ENCODE peak calls at places on chromosomes 4 and X, in ten cellular contexts. R is natural killer cell treated with Interleukin-12 subunit alpha and Interleukin-12 subunit beta and Interleukin-15 and Interleukin-18, amount 100 ng/mL, for 72 hours; T is NCI-H460; E is fibroblast of pulmonary artery; V is HCEC 1CT; K is EL; S is left ventricle myocardium superior; B is midbrain; X is uterus; Y is cardiac fibroblast. W is an unnamed sample.

GRCh38 chrX:79167437-79167836 is 22.9 kb downstream of the GPR174 start:
- DNase-seq in R (no peak), S (no peak), K (no peak), B (no peak), V (no peak), Y (no peak), X (no peak), E (no peak), T (no peak), W (no peak)

GRCh38 chr4:120008957-120009356 is 57.7 kb downstream of the MAD2L1 start:
- DNase-seq in Y (no peak), E (no peak), V (no peak), K (no peak), B (no peak), R (no peak), X (no peak), S (no peak), T (no peak), W (no peak)

GRCh38 chr4:175238827-175239517 is 320.8 kb downstream of the ADAM29 start:
- DNase-seq in K (no peak), B (no peak), R (no peak), Y (peak; percentile 6), X (no peak), T (peak; percentile 20), V (no peak), E (no peak), S (no peak), W (no peak)

GRCh38 chr4:52014903-52015302 is 5.3 kb downstream of the LRRC66 start:
- DNase-seq in R (no peak), Y (no peak), B (no peak), X (no peak), S (no peak), T (no peak), K (no peak), V (no peak), E (no peak), W (no peak)

GRCh38 chr4:15239866-15240265 is 188.0 kb upstream of the C1QTNF7 start:
- DNase-seq in B (no peak), E (peak; percentile 76), S (no peak), Y (peak; percentile 74), T (no peak), V (peak; percentile 7), K (peak; percentile 70), R (no peak), X (peak; percentile 75), W (peak; percentile 55)

GRCh38 chrX:80207327-80207726 is 192.8 kb downstream of the TBX22 start:
- DNase-seq in K (no peak), R (no peak), B (no peak), E (no peak), X (no peak), T (no peak), Y (no peak), S (no peak), V (no peak), W (no peak)

GRCh38 chr4:122895336-122895995 is 26.9 kb downstream of the NUDT6 start:
- DNase-seq in E (no peak), T (no peak), R (no peak), B (no peak), Y (peak; percentile 54), X (no peak), S (no peak), V (no peak), K (no peak), W (no peak)

GRCh38 chr4:186297013-186297645 is 31.1 kb downstream of the F11 start:
- DNase-seq in B (peak; percentile 57), S (no peak), Y (peak; percentile 78), E (peak; percentile 78), R (no peak), V (peak; percentile 17), K (peak; percentile 54), T (peak; percentile 33), X (no peak), W (peak; percentile 21)

GRCh38 chrX:54397113-54397512 is 39.3 kb upstream of the WNK3 start:
- DNase-seq in E (no peak), V (no peak), X (no peak), T (no peak), B (no peak), R (no peak), K (no peak), Y (no peak), S (no peak), W (no peak)

GRCh38 chrX:5681159-5681558 is 547.5 kb downstream of the NLGN4X start:
- DNase-seq in X (no peak), B (no peak), K (no peak), Y (no peak), E (no peak), V (no peak), R (no peak), T (no peak), S (no peak), W (no peak)

GRCh38 chr4:182554736-182555135 is 311.5 kb downstream of the TENM3 start:
- DNase-seq in K (no peak), X (no peak), T (no peak), V (peak; percentile 15), Y (no peak), E (no peak), B (no peak), R (no peak), S (no peak), W (no peak)

GRCh38 chr4:26217429-26217828 is 103.4 kb upstream of the RBPJ start:
- DNase-seq in R (no peak), Y (no peak), B (peak; percentile 48), T (no peak), K (no peak), E (no peak), X (no peak), V (no peak), S (no peak), W (no peak)

GRCh38 chr4:476501-476900 is 22.5 kb downstream of the ZNF721 start:
- DNase-seq in Y (peak; percentile 50), B (no peak), R (no peak), V (no peak), T (no peak), X (no peak), K (no peak), S (no peak), E (peak; percentile 15), W (no peak)

GRCh38 chrX:85828771-85829170 is 218.6 kb downstream of the CHM start:
- DNase-seq in E (no peak), X (no peak), T (no peak), Y (no peak), V (no peak), K (no peak), B (no peak), R (no peak), S (no peak), W (no peak)

GRCh38 chrX:74133156-74133796 is 170.7 kb upstream of the ZCCHC13 start:
- DNase-seq in X (peak; percentile 29), V (peak; percentile 31), K (peak; percentile 48), Y (peak; percentile 69), S (no peak), R (peak; percentile 64), B (peak; percentile 82), E (peak; percentile 75), T (peak; percentile 56), W (peak; percentile 25)

GRCh38 chr4:88006956-88007303 is 505 bp upstream of the PKD2 start:
- DNase-seq in E (no peak), Y (peak; percentile 25), B (no peak), S (no peak), R (no peak), K (peak; percentile 54), V (no peak), X (no peak), T (no peak), W (no peak)

GRCh38 chrX:9476810-9477575 is 12.1 kb downstream of the TBL1X start:
- DNase-seq in X (no peak), V (no peak), S (no peak), E (no peak), B (no peak), K (no peak), T (no peak), R (no peak), Y (no peak), W (no peak)

GRCh38 chr4:11700751-11701226 is 272.1 kb upstream of the HS3ST1 start:
- DNase-seq in B (no peak), K (no peak), E (no peak), Y (peak; percentile 25), X (no peak), R (no peak), V (peak; percentile 53), S (no peak), T (no peak), W (peak; percentile 56)

GRCh38 chr4:145589923-145590702 is 29.1 kb upstream of the MMAA start:
- DNase-seq in R (no peak), Y (peak; percentile 10), X (no peak), B (no peak), E (no peak), T (no peak), S (no peak), V (no peak), K (no peak), W (no peak)

GRCh38 chr4:91963489-91963888 is 340.3 kb upstream of the GRID2 start:
- DNase-seq in T (no peak), V (peak; percentile 80), R (no peak), Y (peak; percentile 33), K (no peak), E (peak; percentile 82), S (no peak), B (no peak), X (no peak), W (peak; percentile 51)

GRCh38 chr4:19051751-19052296 is 1030.3 kb upstream of the LCORL start:
- DNase-seq in S (no peak), T (no peak), B (no peak), E (no peak), Y (no peak), X (no peak), R (no peak), V (no peak), K (peak; percentile 68), W (no peak)

GRCh38 chrX:7362111-7362510 is 214.2 kb upstream of the PUDP start:
- DNase-seq in B (no peak), K (no peak), S (no peak), E (no peak), V (no peak), R (no peak), Y (no peak), T (no peak), X (no peak), W (no peak)

GRCh38 chr4:183142566-183143545 is 43.8 kb downstream of the WWC2 start:
- DNase-seq in R (no peak), S (peak; percentile 72), Y (peak; percentile 79), V (peak; percentile 55), X (no peak), E (peak; percentile 65), B (no peak), T (peak; percentile 38), K (peak; percentile 88), W (peak; percentile 83)

GRCh38 chr4:113849771-113850170 is 88.2 kb upstream of the CAMK2D start:
- DNase-seq in S (peak; percentile 53), Y (peak; percentile 64), V (peak; percentile 3), X (no peak), B (no peak), R (no peak), K (no peak), E (peak; percentile 69), T (no peak), W (peak; percentile 41)

GRCh38 chr4:2085496-2085901 is 26.4 kb downstream of the NAT8L start:
- DNase-seq in K (no peak), V (no peak), Y (no peak), E (no peak), R (no peak), B (no peak), T (no peak), S (no peak), X (no peak), W (no peak)

GRCh38 chrX:115958687-115959359 is 211.7 kb upstream of the AGTR2 start:
- DNase-seq in S (no peak), T (no peak), Y (no peak), R (no peak), V (no peak), K (no peak), X (no peak), B (peak; percentile 34), E (no peak), W (no peak)

GRCh38 chrX:118823263-118824172 is at the start of gene ZCCHC12:
- DNase-seq in V (no peak), X (peak; percentile 64), T (no peak), K (peak; percentile 59), B (peak; percentile 48), E (peak; percentile 49), Y (peak; percentile 33), R (no peak), S (peak; percentile 57), W (no peak)

GRCh38 chr4:158958489-158959270 is 144.2 kb upstream of the RAPGEF2 start:
- DNase-seq in T (no peak), S (no peak), X (no peak), B (no peak), E (no peak), K (no peak), V (no peak), R (no peak), Y (no peak), W (no peak)